ENCODE peak calls at places on chromosome 20, in seven cellular contexts. P is HCEC 1CT; R is cerebellar cortex; Q is GDM1; Y is BE2C; K is COR-L47; G is activated T-helper 9 cell treated with anti-CD3 and anti-CD28 coated beads, Interleukin-2, amount 50 U/mL, for 16 hours. X is an unnamed sample.
A peak's percentile ranks its signal among the peaks of the same experiment; 100 is the strongest.

GRCh38 chr20:58028123-58028522 is 200.3 kb downstream of the ANKRD60 start:
- DNase-seq in P (no peak), R (no peak), Q (no peak), Y (peak; percentile 63), K (no peak), G (no peak), X (no peak)

GRCh38 chr20:17557675-17558006 is 12.2 kb upstream of the DSTN start:
- DNase-seq in P (peak; percentile 91), R (no peak), Q (no peak), Y (no peak), K (no peak), G (no peak), X (no peak)

GRCh38 chr20:12113468-12114371 is 196.0 kb downstream of the BTBD3 start:
- DNase-seq in P (no peak), R (peak; percentile 95), Q (no peak), Y (no peak), K (no peak), G (no peak), X (no peak)

GRCh38 chr20:34299925-34300806 is 3.0 kb downstream of the AHCY start:
- DNase-seq in P (peak; percentile 10), R (no peak), Q (no peak), Y (no peak), K (no peak), G (no peak), X (no peak)

GRCh38 chr20:25453035-25453810 is 45.8 kb downstream of the GINS1 start:
- DNase-seq in P (no peak), R (peak; percentile 49), Q (no peak), Y (peak; percentile 76), K (peak; percentile 85), G (no peak), X (no peak)

GRCh38 chr20:53154540-53154939 is 182.4 kb downstream of the TSHZ2 start:
- DNase-seq in P (no peak), R (no peak), Q (no peak), Y (no peak), K (no peak), G (no peak), X (no peak)

GRCh38 chr20:53622247-53623114 is 28.8 kb upstream of the ZNF217 start:
- DNase-seq in P (peak; percentile 1), R (peak; percentile 36), Q (peak; percentile 43), Y (no peak), K (no peak), G (no peak), X (peak; percentile 88)

GRCh38 chr20:62804632-62805364 is at the start of gene OGFR:
- DNase-seq in P (peak; percentile 30), R (no peak), Q (peak; percentile 45), Y (peak; percentile 71), K (peak; percentile 48), G (peak; percentile 55), X (no peak)

GRCh38 chr20:39049684-39050554 is 87.8 kb downstream of the DHX35 start:
- DNase-seq in P (peak; percentile 45), R (peak; percentile 59), Q (peak; percentile 59), Y (peak; percentile 85), K (peak; percentile 50), G (peak; percentile 71), X (peak; percentile 86)

GRCh38 chr20:12153616-12154015 is 235.9 kb downstream of the BTBD3 start:
- DNase-seq in P (peak; percentile 62), R (no peak), Q (no peak), Y (no peak), K (no peak), G (no peak), X (no peak)

X was measured in KBM-7.